ENCODE peak calls at places on chromosomes 11 and 22, in nine cellular contexts. One of them, this sample, is unnamed.

GRCh38 chr11:2444301-2445106 is at the start of the genes KCNQ1 and TRPM5:
- DNase-seq in activated naive CD8-positive, alpha-beta T cell treated with anti-CD3 and anti-CD28 coated beads, Interleukin-2, amount 10 ng/mL, durations not matched to agents 7 days and 5 days: peak; percentile 83
- DNase-seq in PC-9: no peak
- DNase-seq in activated CD4-positive, alpha-beta T cell treated with anti-CD3 and anti-CD28 coated beads for 4 hours: peak; percentile 83
- DNase-seq in EL: peak; percentile 34
- DNase-seq in activated T-cell treated with anti-CD3 and anti-CD28 coated beads, Interleukin-2, amount 50 U/mL, for 48 hours: peak; percentile 84
- DNase-seq in activated gamma-delta T cell: peak; percentile 38
- DNase-seq in mucosa of gallbladder: peak; percentile 69
- DNase-seq in HFFc6: no peak
- DNase-seq in this sample: peak; percentile 28

GRCh38 chr11:102749101-102749725 is 24.5 kb upstream of the MMP8 start:
- DNase-seq in PC-9: no peak
- DNase-seq in activated CD4-positive, alpha-beta T cell treated with anti-CD3 and anti-CD28 coated beads for 4 hours: no peak
- DNase-seq in activated gamma-delta T cell: no peak
- DNase-seq in HFFc6: no peak
- DNase-seq in EL: no peak
- DNase-seq in activated naive CD8-positive, alpha-beta T cell treated with anti-CD3 and anti-CD28 coated beads, Interleukin-2, amount 10 ng/mL, durations not matched to agents 7 days and 5 days: no peak
- DNase-seq in mucosa of gallbladder: no peak
- DNase-seq in activated T-cell treated with anti-CD3 and anti-CD28 coated beads, Interleukin-2, amount 50 U/mL, for 48 hours: no peak
- DNase-seq in this sample: no peak

GRCh38 chr11:120558754-120559431 is 47.3 kb downstream of the GRIK4 start:
- DNase-seq in activated gamma-delta T cell: no peak
- DNase-seq in mucosa of gallbladder: no peak
- DNase-seq in activated CD4-positive, alpha-beta T cell treated with anti-CD3 and anti-CD28 coated beads for 4 hours: no peak
- DNase-seq in HFFc6: no peak
- DNase-seq in activated naive CD8-positive, alpha-beta T cell treated with anti-CD3 and anti-CD28 coated beads, Interleukin-2, amount 10 ng/mL, durations not matched to agents 7 days and 5 days: no peak
- DNase-seq in activated T-cell treated with anti-CD3 and anti-CD28 coated beads, Interleukin-2, amount 50 U/mL, for 48 hours: no peak
- DNase-seq in PC-9: no peak
- DNase-seq in EL: no peak
- DNase-seq in this sample: no peak

GRCh38 chr11:86990520-86990919 is 35.3 kb upstream of the FZD4 start:
- DNase-seq in mucosa of gallbladder: no peak
- DNase-seq in EL: peak; percentile 71
- DNase-seq in activated gamma-delta T cell: no peak
- DNase-seq in activated T-cell treated with anti-CD3 and anti-CD28 coated beads, Interleukin-2, amount 50 U/mL, for 48 hours: no peak
- DNase-seq in activated naive CD8-positive, alpha-beta T cell treated with anti-CD3 and anti-CD28 coated beads, Interleukin-2, amount 10 ng/mL, durations not matched to agents 7 days and 5 days: no peak
- DNase-seq in activated CD4-positive, alpha-beta T cell treated with anti-CD3 and anti-CD28 coated beads for 4 hours: no peak
- DNase-seq in PC-9: peak; percentile 46
- DNase-seq in HFFc6: peak; percentile 39
- DNase-seq in this sample: no peak

GRCh38 chr11:76918941-76919386 is 58.2 kb downstream of the ACER3 start:
- DNase-seq in activated gamma-delta T cell: no peak
- DNase-seq in PC-9: peak; percentile 59
- DNase-seq in HFFc6: peak; percentile 51
- DNase-seq in activated T-cell treated with anti-CD3 and anti-CD28 coated beads, Interleukin-2, amount 50 U/mL, for 48 hours: no peak
- DNase-seq in activated CD4-positive, alpha-beta T cell treated with anti-CD3 and anti-CD28 coated beads for 4 hours: no peak
- DNase-seq in activated naive CD8-positive, alpha-beta T cell treated with anti-CD3 and anti-CD28 coated beads, Interleukin-2, amount 10 ng/mL, durations not matched to agents 7 days and 5 days: no peak
- DNase-seq in EL: peak; percentile 65
- DNase-seq in mucosa of gallbladder: no peak
- DNase-seq in this sample: peak; percentile 57

GRCh38 chr22:45599836-45600577 is 71.6 kb upstream of the ATXN10 start:
- DNase-seq in activated CD4-positive, alpha-beta T cell treated with anti-CD3 and anti-CD28 coated beads for 4 hours: no peak
- DNase-seq in activated T-cell treated with anti-CD3 and anti-CD28 coated beads, Interleukin-2, amount 50 U/mL, for 48 hours: no peak
- DNase-seq in PC-9: peak; percentile 27
- DNase-seq in mucosa of gallbladder: no peak
- DNase-seq in activated naive CD8-positive, alpha-beta T cell treated with anti-CD3 and anti-CD28 coated beads, Interleukin-2, amount 10 ng/mL, durations not matched to agents 7 days and 5 days: no peak
- DNase-seq in activated gamma-delta T cell: no peak
- DNase-seq in HFFc6: no peak
- DNase-seq in EL: no peak
- DNase-seq in this sample: no peak

GRCh38 chr22:31911565-31912401 is 32.6 kb upstream of the YWHAH start:
- DNase-seq in EL: no peak
- DNase-seq in mucosa of gallbladder: no peak
- DNase-seq in activated T-cell treated with anti-CD3 and anti-CD28 coated beads, Interleukin-2, amount 50 U/mL, for 48 hours: no peak
- DNase-seq in HFFc6: no peak
- DNase-seq in PC-9: no peak
- DNase-seq in activated gamma-delta T cell: no peak
- DNase-seq in activated CD4-positive, alpha-beta T cell treated with anti-CD3 and anti-CD28 coated beads for 4 hours: no peak
- DNase-seq in activated naive CD8-positive, alpha-beta T cell treated with anti-CD3 and anti-CD28 coated beads, Interleukin-2, amount 10 ng/mL, durations not matched to agents 7 days and 5 days: no peak
- DNase-seq in this sample: no peak

GRCh38 chr22:33597274-33597985 is 322.8 kb downstream of the LARGE1 start:
- DNase-seq in activated CD4-positive, alpha-beta T cell treated with anti-CD3 and anti-CD28 coated beads for 4 hours: no peak
- DNase-seq in EL: no peak
- DNase-seq in activated naive CD8-positive, alpha-beta T cell treated with anti-CD3 and anti-CD28 coated beads, Interleukin-2, amount 10 ng/mL, durations not matched to agents 7 days and 5 days: no peak
- DNase-seq in activated T-cell treated with anti-CD3 and anti-CD28 coated beads, Interleukin-2, amount 50 U/mL, for 48 hours: no peak
- DNase-seq in HFFc6: no peak
- DNase-seq in mucosa of gallbladder: no peak
- DNase-seq in activated gamma-delta T cell: no peak
- DNase-seq in PC-9: no peak
- DNase-seq in this sample: no peak

GRCh38 chr11:116895053-116895757 is 57.8 kb upstream of the APOA1 start:
- DNase-seq in mucosa of gallbladder: no peak
- DNase-seq in activated naive CD8-positive, alpha-beta T cell treated with anti-CD3 and anti-CD28 coated beads, Interleukin-2, amount 10 ng/mL, durations not matched to agents 7 days and 5 days: no peak
- DNase-seq in activated CD4-positive, alpha-beta T cell treated with anti-CD3 and anti-CD28 coated beads for 4 hours: no peak
- DNase-seq in activated T-cell treated with anti-CD3 and anti-CD28 coated beads, Interleukin-2, amount 50 U/mL, for 48 hours: no peak
- DNase-seq in PC-9: no peak
- DNase-seq in HFFc6: no peak
- DNase-seq in EL: no peak
- DNase-seq in activated gamma-delta T cell: no peak
- DNase-seq in this sample: peak; percentile 7